ENCODE peak calls at places on chromosomes 7 and 10, in ten cellular contexts. F is transverse colon, H is gastrocnemius medialis, I is left lung, Y is right atrium auricular region, Z is tibial artery, B is mammary epithelial cell, P is psoas muscle, E is H9, D is K562. U is an unnamed sample.

GRCh38 chr10:12177642-12178041 is 18.0 kb downstream of the NUDT5 start:
- DNase-seq in F (no peak), I (no peak), D (no peak), Z (no peak), H (no peak), Y (no peak), E (no peak), P (no peak), B (peak; percentile 5), U (no peak)

GRCh38 chr7:149147072-149147729 is at the start of gene ZNF398:
- DNase-seq in F (peak; percentile 79), B (peak; percentile 67), E (peak; percentile 74), Z (peak; percentile 84), D (peak; percentile 97), H (peak; percentile 54), Y (peak; percentile 66), I (peak; percentile 96), P (peak; percentile 89), U (peak; percentile 80)

GRCh38 chr7:141562972-141563371 is 11.8 kb downstream of the AGK start:
- DNase-seq in I (no peak), E (no peak), Z (no peak), D (no peak), Y (no peak), B (peak; percentile 21), F (no peak), P (no peak), H (no peak), U (no peak)

GRCh38 chr10:83122336-83122735 is 1017.0 kb upstream of the GHITM start:
- DNase-seq in B (peak; percentile 25), P (no peak), I (no peak), Z (no peak), F (no peak), D (no peak), H (no peak), Y (no peak), E (no peak), U (no peak)

GRCh38 chr10:75655791-75656451 is 224.5 kb downstream of the LRMDA start:
- DNase-seq in Z (no peak), I (no peak), D (no peak), Y (no peak), E (no peak), F (no peak), B (no peak), P (no peak), H (no peak), U (no peak)

GRCh38 chr7:13240349-13240748 is 552.9 kb downstream of the ARL4A start:
- DNase-seq in D (no peak), Y (no peak), P (no peak), H (no peak), Z (no peak), I (no peak), F (no peak), B (peak; percentile 31), E (peak; percentile 31), U (no peak)

GRCh38 chr7:135499818-135500217 is 10.1 kb downstream of the CNOT4 start:
- DNase-seq in Z (no peak), Y (no peak), P (no peak), H (no peak), B (no peak), E (no peak), F (no peak), D (no peak), I (no peak), U (no peak)

GRCh38 chr7:96400518-96400917 is 78.6 kb upstream of the SLC25A13 start:
- DNase-seq in I (no peak), P (no peak), Y (no peak), H (no peak), E (no peak), B (peak; percentile 76), D (no peak), F (no peak), Z (no peak), U (no peak)

GRCh38 chr7:87312215-87312865 is 33.1 kb upstream of the CROT start:
- DNase-seq in B (peak; percentile 50), Y (no peak), Z (no peak), H (no peak), E (peak; percentile 67), P (no peak), I (no peak), F (peak; percentile 63), D (peak; percentile 83), U (peak; percentile 61)

GRCh38 chr7:131724776-131725345 is 168.4 kb upstream of the PODXL start:
- DNase-seq in B (no peak), E (no peak), I (no peak), Y (peak; percentile 48), P (no peak), D (no peak), Z (no peak), H (no peak), F (no peak), U (no peak)

GRCh38 chr10:48481385-48481784 is 123.5 kb downstream of the ARHGAP22 start:
- DNase-seq in Z (no peak), H (no peak), I (no peak), F (no peak), Y (no peak), B (no peak), P (no peak), E (no peak), D (no peak), U (no peak)

GRCh38 chr7:145928937-145929336 is 187.7 kb upstream of the CNTNAP2 start:
- DNase-seq in I (no peak), F (no peak), E (no peak), P (no peak), H (no peak), B (no peak), D (no peak), Y (no peak), Z (no peak), U (no peak)

GRCh38 chr7:5070206-5070605 is 24.5 kb downstream of the RBAK start:
- DNase-seq in Y (no peak), E (no peak), I (no peak), F (no peak), H (no peak), P (no peak), D (no peak), B (no peak), Z (no peak), U (no peak)

GRCh38 chr7:18961997-18962396 is 155.4 kb downstream of the TWIST1 start:
- DNase-seq in B (no peak), E (no peak), D (no peak), P (no peak), I (no peak), F (no peak), H (no peak), Y (no peak), Z (no peak), U (no peak)

GRCh38 chr7:98285132-98286092 is 3.9 kb downstream of the BRI3 start:
- DNase-seq in I (no peak), Y (no peak), B (no peak), E (no peak), Z (no peak), P (peak; percentile 63), H (no peak), F (no peak), D (no peak), U (no peak)
- H3K4me1 ChIP-seq in I (peaks cover 41% of the 10 kb centered on the region), Y (peaks cover 76% of the 10 kb centered on the region), B (peaks cover 70% of the 10 kb centered on the region), E (no peaks in the 10 kb centered on the region), Z (peaks cover 57% of the 10 kb centered on the region), P (peaks cover 65% of the 10 kb centered on the region), H (peaks cover 63% of the 10 kb centered on the region), F (peaks cover 49% of the 10 kb centered on the region), D (peaks cover 70% of the 10 kb centered on the region), U (peaks cover 79% of the 10 kb centered on the region)

GRCh38 chr10:2992401-2993198 is 74.7 kb upstream of the PFKP start:
- DNase-seq in B (no peak), H (no peak), D (no peak), P (no peak), Z (no peak), Y (no peak), E (no peak), I (no peak), F (no peak), U (no peak)
- TF ChIP-seq CTCF in B (no peak), H (no peak), D (no peak), P (no peak), Z (no peak), Y (no peak), E (peak; percentile 55), I (no peak), F (no peak), U (no peak)

GRCh38 chr7:104012815-104013214 is 23.4 kb upstream of the RELN start:
- DNase-seq in D (no peak), I (no peak), Z (no peak), P (no peak), B (no peak), E (no peak), H (no peak), Y (no peak), F (no peak), U (no peak)

GRCh38 chr7:104010052-104010909 is 20.8 kb upstream of the RELN start:
- DNase-seq in P (no peak), Y (no peak), I (no peak), D (no peak), E (no peak), B (no peak), F (no peak), Z (no peak), H (no peak), U (no peak)

GRCh38 chr7:104008107-104008506 is 18.6 kb upstream of the RELN start:
- DNase-seq in Z (no peak), E (no peak), Y (no peak), F (no peak), D (no peak), B (no peak), P (no peak), H (no peak), I (no peak), U (no peak)

GRCh38 chr7:104007614-104008013 is 18.2 kb upstream of the RELN start:
- DNase-seq in H (no peak), Y (no peak), B (no peak), D (no peak), F (no peak), I (no peak), Z (no peak), E (no peak), P (no peak), U (no peak)

DNA sequence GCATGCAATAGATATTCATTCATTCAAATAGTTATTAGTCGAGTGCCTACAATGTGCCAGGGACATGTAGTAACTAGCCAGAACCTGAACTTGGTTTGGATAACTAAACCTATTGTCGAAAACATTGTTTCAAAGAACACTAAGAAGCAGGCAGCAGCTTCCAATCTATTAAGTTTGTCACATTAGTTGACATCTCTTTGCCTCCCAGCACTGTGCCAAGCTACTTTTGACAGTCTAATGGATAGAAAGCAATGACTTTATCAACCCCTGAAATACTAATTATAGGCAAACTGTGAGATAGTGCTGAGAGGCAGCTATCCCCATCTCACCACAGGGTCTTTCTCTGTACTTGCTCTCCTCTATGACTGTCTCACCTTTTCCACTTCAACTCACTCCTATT is 22.4 kb upstream of the RELN start:
- DNase-seq in Z (no peak), H (no peak), E (no peak), P (no peak), Y (no peak), B (no peak), I (no peak), D (no peak), F (no peak), U (no peak)
- H3K4me1 ChIP-seq in Z (no peaks in the 10 kb centered on the region), H (no peaks in the 10 kb centered on the region), E (no peaks in the 10 kb centered on the region), P (no peaks in the 10 kb centered on the region), Y (no peaks in the 10 kb centered on the region), B (no peaks in the 10 kb centered on the region), I (no peaks in the 10 kb centered on the region), D (no peaks in the 10 kb centered on the region), F (no peaks in the 10 kb centered on the region), U (peaks cover 4% of the 10 kb centered on the region)

DNA sequence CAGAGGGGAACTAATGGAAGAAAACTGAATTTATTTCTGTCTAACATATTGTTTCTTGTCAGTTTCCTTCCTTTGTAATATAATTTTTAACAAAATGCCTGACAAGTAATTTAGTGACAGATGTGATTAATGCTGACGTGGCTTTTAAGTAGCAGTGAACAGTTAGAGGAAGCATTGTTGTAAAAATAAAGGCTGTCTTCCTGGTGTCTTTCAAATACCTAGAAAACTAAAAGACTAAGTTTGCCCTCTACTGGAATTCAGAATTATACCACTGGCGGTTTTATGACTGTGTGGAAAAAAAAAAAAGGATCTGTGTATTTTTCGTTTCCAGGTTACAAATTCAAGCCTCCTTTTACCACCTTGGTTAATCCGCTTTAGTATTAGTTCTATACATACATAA is 217.1 kb upstream of the DPP6 start:
- DNase-seq in P (no peak), I (no peak), Y (no peak), F (no peak), E (no peak), B (no peak), H (no peak), D (no peak), Z (no peak), U (no peak)
- TF ChIP-seq CTCF in P (no peak), I (no peak), Y (peak; percentile 13), F (peak; percentile 25), E (no peak), B (no peak), H (no peak), D (no peak), Z (no peak), U (no peak)